ENCODE peak calls at places on chromosomes 11 and 22, in four cellular contexts. One of them, this sample, is unnamed.

GRCh38 chr11:126336646-126337045 is 18.8 kb upstream of the ST3GAL4 start:
- DNase-seq in HCT116: no peak
- DNase-seq in HepG2: no peak
- DNase-seq in K562: no peak
- DNase-seq in this sample: no peak

GRCh38 chr11:133197425-133197824 is 334.9 kb downstream of the OPCML start:
- DNase-seq in HCT116: no peak
- DNase-seq in HepG2: no peak
- DNase-seq in K562: no peak
- DNase-seq in this sample: no peak

GRCh38 chr22:41513391-41513790 is 30.9 kb downstream of the POLR3H start:
- DNase-seq in HCT116: no peak
- DNase-seq in HepG2: no peak
- DNase-seq in K562: no peak
- DNase-seq in this sample: no peak

GRCh38 chr11:128716661-128717210 is 22.9 kb downstream of the FLI1 start:
- DNase-seq in HCT116: no peak
- DNase-seq in HepG2: no peak
- DNase-seq in K562: no peak
- DNase-seq in this sample: no peak

GRCh38 chr11:34492806-34493414 is 20.7 kb downstream of the ELF5 start:
- DNase-seq in HCT116: peak; percentile 60
- DNase-seq in HepG2: peak; percentile 68
- DNase-seq in K562: peak; percentile 58
- DNase-seq in this sample: peak; percentile 52

GRCh38 chr11:76622481-76623094 is 48.0 kb downstream of the LRRC32 start:
- DNase-seq in HCT116: no peak
- DNase-seq in HepG2: no peak
- DNase-seq in K562: no peak
- DNase-seq in this sample: no peak

GRCh38 chr22:49977578-49977977 is 17.0 kb downstream of the PIM3 start:
- DNase-seq in HCT116: no peak
- DNase-seq in HepG2: no peak
- DNase-seq in K562: no peak
- DNase-seq in this sample: no peak

GRCh38 chr11:67160872-67161783 is 42.1 kb downstream of the KDM2A start:
- DNase-seq in HCT116: no peak
- DNase-seq in HepG2: no peak
- DNase-seq in K562: no peak
- DNase-seq in this sample: no peak

GRCh38 chr11:43408277-43408676 is 49.6 kb downstream of the TTC17 start:
- DNase-seq in HCT116: no peak
- DNase-seq in HepG2: peak; percentile 12
- DNase-seq in K562: no peak
- DNase-seq in this sample: no peak

GRCh38 chr11:76615950-76616349 is 54.6 kb downstream of the LRRC32 start:
- DNase-seq in HCT116: no peak
- DNase-seq in HepG2: no peak
- DNase-seq in K562: no peak
- DNase-seq in this sample: no peak

GRCh38 chr11:81869337-81870065 is 864.2 kb downstream of the FAM181B start:
- DNase-seq in HCT116: no peak
- DNase-seq in HepG2: no peak
- DNase-seq in K562: no peak
- DNase-seq in this sample: no peak

GRCh38 chr22:22752556-22753477 is 108.4 kb downstream of the GGTLC2 start:
- DNase-seq in HCT116: no peak
- DNase-seq in HepG2: no peak
- DNase-seq in K562: peak; percentile 65
- DNase-seq in this sample: no peak

DNA sequence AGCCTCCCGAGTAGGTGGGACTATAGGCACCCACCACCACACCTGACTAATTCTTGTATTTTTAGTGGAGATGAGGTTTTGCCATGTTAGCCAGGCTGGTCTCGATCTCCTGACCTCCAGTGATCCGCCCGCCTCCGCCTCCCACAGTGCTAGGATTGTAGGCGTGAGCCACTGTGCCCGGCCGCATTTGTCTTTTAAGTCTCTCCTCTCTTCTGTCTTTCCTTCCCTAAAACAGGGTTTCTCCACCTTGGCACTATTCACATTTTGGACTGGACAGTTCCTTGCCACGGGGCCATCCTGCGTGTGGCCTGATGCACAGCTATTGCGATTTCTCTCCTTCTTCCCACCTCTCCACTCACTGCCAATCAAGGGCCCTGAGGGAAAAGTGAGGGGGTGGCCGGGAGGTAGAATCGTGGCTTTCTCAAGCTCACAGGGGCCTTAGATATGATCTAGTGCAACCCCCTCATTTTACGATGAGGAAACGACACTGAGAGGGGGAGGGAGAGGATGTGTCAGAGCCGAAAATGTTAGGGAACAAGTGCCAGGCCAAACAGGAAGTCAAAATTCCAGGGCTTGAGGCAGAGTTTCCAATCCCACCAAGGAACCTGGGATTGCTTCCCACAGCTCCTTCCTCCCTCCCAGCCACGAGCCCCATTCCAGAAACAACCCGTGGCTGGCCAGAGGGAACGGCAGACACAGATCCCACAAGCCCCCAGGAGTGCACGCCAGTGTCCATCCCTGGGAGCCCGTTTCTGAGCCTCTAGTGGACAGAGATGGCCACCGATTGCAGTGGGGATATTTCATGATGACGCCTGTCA is 21.2 kb downstream of the SCGB1A1 start:
- DNase-seq in HCT116: no peak
- DNase-seq in HepG2: no peak
- DNase-seq in K562: no peak
- DNase-seq in this sample: no peak
- TF ChIP-seq CTCF in HCT116: no peak
- TF ChIP-seq CTCF in HepG2: no peak
- TF ChIP-seq CTCF in K562: no peak
- TF ChIP-seq CTCF in this sample: no peak

GRCh38 chr11:86207413-86207812 is 37.1 kb upstream of the EED start:
- DNase-seq in HCT116: no peak
- DNase-seq in HepG2: no peak
- DNase-seq in K562: no peak
- DNase-seq in this sample: no peak
- TF ChIP-seq TCF7L2 in HCT116: no peak
- TF ChIP-seq TCF7L2 in HepG2: no peak
- TF ChIP-seq TCF7L2 in K562: no peak
- TF ChIP-seq TCF7L2 in this sample: no peak

DNA sequence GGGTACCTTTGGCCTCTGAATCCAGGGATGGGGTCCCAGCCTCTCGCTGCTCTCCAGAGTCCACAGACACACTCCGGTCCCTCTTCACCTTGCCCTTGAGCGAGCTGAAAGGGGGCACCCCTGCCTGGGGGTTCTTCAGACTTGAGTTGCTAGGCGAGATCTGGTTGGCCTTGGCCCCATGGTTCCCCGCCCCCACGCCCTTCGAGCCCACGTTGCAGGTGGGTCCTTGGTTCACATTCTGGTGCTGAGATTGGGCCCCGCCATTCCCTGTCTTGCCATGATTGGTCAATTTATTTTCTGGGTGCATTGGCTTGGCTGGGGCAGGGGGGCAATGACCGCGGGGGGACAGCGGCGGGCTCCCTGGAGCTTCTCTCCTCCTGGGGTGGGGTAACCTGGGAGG is 17.5 kb downstream of the BCL9L start:
- DNase-seq in HCT116: no peak
- DNase-seq in HepG2: no peak
- DNase-seq in K562: no peak
- DNase-seq in this sample: no peak
- H3K4me1 ChIP-seq in HCT116: peaks cover 71% of the 10 kb centered on the region
- H3K4me1 ChIP-seq in HepG2: peaks cover 53% of the 10 kb centered on the region
- H3K4me1 ChIP-seq in K562: peaks cover 33% of the 10 kb centered on the region
- H3K4me1 ChIP-seq in this sample: peaks cover 85% of the 10 kb centered on the region

GRCh38 chr11:103659138-103659734 is 377.2 kb upstream of the DDI1 start:
- DNase-seq in HCT116: peak; percentile 15
- DNase-seq in HepG2: no peak
- DNase-seq in K562: no peak
- DNase-seq in this sample: no peak
- TF ChIP-seq CTCF in HCT116: peak; percentile 30
- TF ChIP-seq CTCF in HepG2: peak; percentile 5
- TF ChIP-seq CTCF in K562: no peak
- TF ChIP-seq CTCF in this sample: peak; percentile 47

GRCh38 chr22:29744902-29745301 is 21.9 kb downstream of the ZMAT5 start:
- DNase-seq in HCT116: no peak
- DNase-seq in HepG2: no peak
- DNase-seq in K562: no peak
- DNase-seq in this sample: no peak
- TF ChIP-seq TCF7L2 in HCT116: no peak
- TF ChIP-seq TCF7L2 in HepG2: no peak
- TF ChIP-seq TCF7L2 in K562: no peak
- TF ChIP-seq TCF7L2 in this sample: no peak